ENCODE peak calls at places on chromosomes 1 and 21, in five cellular contexts. S is GM06990, O is A549, W is uterus, Z is left cardiac atrium. B is an unnamed sample.

GRCh38 chr1:112264010-112264409 is 132.0 kb upstream of the CTTNBP2NL start:
- DNase-seq in W (no peak), S (no peak), O (no peak), Z (peak), B (no peak)

GRCh38 chr1:203122159-203122558 is 5.4 kb upstream of the ADORA1 start:
- DNase-seq in O (no peak), Z (no peak), W (no peak), S (no peak), B (no peak)

GRCh38 chr21:14414932-14415508 is 32.1 kb upstream of the HSPA13 start:
- DNase-seq in O (no peak), Z (no peak), W (no peak), S (no peak), B (no peak)

GRCh38 chr21:23601549-23601948 is 2005.7 kb downstream of the MRPL39 start:
- DNase-seq in O (no peak), S (no peak), Z (no peak), W (no peak), B (no peak)

GRCh38 chr1:8423702-8424538 is 106.0 kb downstream of the SLC45A1 start:
- DNase-seq in O (peak), Z (peak), W (peak), S (peak), B (peak)

GRCh38 chr1:95312181-95312580 is 78.2 kb downstream of the RWDD3 start:
- DNase-seq in Z (no peak), S (no peak), O (no peak), W (no peak), B (no peak)

GRCh38 chr21:41579692-41580091 is 71.7 kb upstream of the TMPRSS2 start:
- DNase-seq in Z (no peak), S (no peak), O (no peak), W (no peak), B (no peak)

GRCh38 chr1:7755448-7755847 is 15.6 kb upstream of the VAMP3 start:
- DNase-seq in Z (no peak), W (no peak), S (no peak), O (no peak), B (no peak)

GRCh38 chr21:36790616-36791015 is 91.7 kb downstream of the SIM2 start:
- DNase-seq in S (no peak), O (no peak), W (no peak), Z (no peak), B (no peak)

GRCh38 chr21:42174173-42174572 is 44.8 kb upstream of the ABCG1 start:
- DNase-seq in Z (no peak), S (no peak), W (no peak), O (no peak), B (no peak)

GRCh38 chr1:21434394-21434793 is 5.5 kb upstream of the NBPF3 start:
- DNase-seq in O (no peak), Z (no peak), W (no peak), S (no peak), B (no peak)

GRCh38 chr1:210372491-210372890 is 43.8 kb downstream of the HHAT start:
- DNase-seq in O (no peak), Z (no peak), S (no peak), W (no peak), B (no peak)

GRCh38 chr1:200890818-200891773 is 3.6 kb upstream of the INAVA start:
- DNase-seq in W (no peak), O (peak), S (peak), Z (no peak), B (peak)

GRCh38 chr1:152188673-152189591 is 29.9 kb upstream of the RPTN start:
- DNase-seq in O (peak), W (peak), S (peak), Z (peak), B (peak)